ENCODE peak calls at places on chromosomes 16 and 17, in six cellular contexts. One of them, this sample, is unnamed.

GRCh38 chr17:60610481-60610880 is 10.5 kb downstream of the PPM1D start:
- DNase-seq in PC-9: no peak
- DNase-seq in SK-N-SH: no peak
- DNase-seq in pancreas: no peak
- DNase-seq in lung: no peak
- DNase-seq in cardiac muscle cell: peak
- DNase-seq in this sample: no peak

GRCh38 chr17:17784599-17785264 is 52.1 kb downstream of the SREBF1 start:
- DNase-seq in PC-9: no peak
- DNase-seq in SK-N-SH: peak
- DNase-seq in pancreas: no peak
- DNase-seq in lung: no peak
- DNase-seq in cardiac muscle cell: no peak
- DNase-seq in this sample: no peak

GRCh38 chr17:76202516-76202915 is 37.8 kb downstream of the RNF157 start:
- DNase-seq in PC-9: no peak
- DNase-seq in SK-N-SH: no peak
- DNase-seq in pancreas: no peak
- DNase-seq in lung: no peak
- DNase-seq in cardiac muscle cell: no peak
- DNase-seq in this sample: no peak

GRCh38 chr17:78109489-78109761 is 19.1 kb downstream of the TMC6 start:
- DNase-seq in PC-9: no peak
- DNase-seq in SK-N-SH: no peak
- DNase-seq in pancreas: no peak
- DNase-seq in lung: no peak
- DNase-seq in cardiac muscle cell: no peak
- DNase-seq in this sample: no peak

GRCh38 chr16:12132290-12132689 is 155.8 kb downstream of the SNX29 start:
- DNase-seq in PC-9: no peak
- DNase-seq in SK-N-SH: no peak
- DNase-seq in pancreas: no peak
- DNase-seq in lung: no peak
- DNase-seq in cardiac muscle cell: peak
- DNase-seq in this sample: no peak

GRCh38 chr17:61144876-61145564 is 254.6 kb upstream of the TBX2 start:
- DNase-seq in PC-9: no peak
- DNase-seq in SK-N-SH: peak
- DNase-seq in pancreas: no peak
- DNase-seq in lung: no peak
- DNase-seq in cardiac muscle cell: peak
- DNase-seq in this sample: no peak

GRCh38 chr16:30604316-30604947 is 5.8 kb downstream of the ZNF689 start:
- DNase-seq in PC-9: no peak
- DNase-seq in SK-N-SH: no peak
- DNase-seq in pancreas: no peak
- DNase-seq in lung: no peak
- DNase-seq in cardiac muscle cell: no peak
- DNase-seq in this sample: no peak

GRCh38 chr17:68390888-68391545 is 66.3 kb downstream of the WIPI1 start:
- DNase-seq in PC-9: no peak
- DNase-seq in SK-N-SH: no peak
- DNase-seq in pancreas: no peak
- DNase-seq in lung: no peak
- DNase-seq in cardiac muscle cell: no peak
- DNase-seq in this sample: no peak

GRCh38 chr16:89920723-89921122 is 2.1 kb downstream of the MC1R start:
- DNase-seq in PC-9: no peak
- DNase-seq in SK-N-SH: no peak
- DNase-seq in pancreas: no peak
- DNase-seq in lung: no peak
- DNase-seq in cardiac muscle cell: no peak
- DNase-seq in this sample: no peak

GRCh38 chr16:46947900-46948547 is 25.4 kb downstream of the DNAJA2 start:
- DNase-seq in PC-9: peak
- DNase-seq in SK-N-SH: peak
- DNase-seq in pancreas: no peak
- DNase-seq in lung: no peak
- DNase-seq in cardiac muscle cell: peak
- DNase-seq in this sample: peak

GRCh38 chr16:46899443-46900143 is 15.4 kb downstream of the GPT2 start:
- DNase-seq in PC-9: no peak
- DNase-seq in SK-N-SH: no peak
- DNase-seq in pancreas: no peak
- DNase-seq in lung: no peak
- DNase-seq in cardiac muscle cell: peak
- DNase-seq in this sample: no peak

GRCh38 chr17:50844117-50844700 is 8.8 kb downstream of the WFIKKN2 start:
- DNase-seq in PC-9: peak
- DNase-seq in SK-N-SH: peak
- DNase-seq in pancreas: no peak
- DNase-seq in lung: no peak
- DNase-seq in cardiac muscle cell: no peak
- DNase-seq in this sample: no peak

GRCh38 chr16:86379505-86379846 is 130.9 kb upstream of the FOXF1 start:
- DNase-seq in PC-9: no peak
- DNase-seq in SK-N-SH: no peak
- DNase-seq in pancreas: no peak
- DNase-seq in lung: no peak
- DNase-seq in cardiac muscle cell: peak
- DNase-seq in this sample: no peak

GRCh38 chr16:2757344-2757743 is 4.9 kb downstream of the SRRM2 start:
- DNase-seq in PC-9: no peak
- DNase-seq in SK-N-SH: no peak
- DNase-seq in pancreas: no peak
- DNase-seq in lung: no peak
- DNase-seq in cardiac muscle cell: no peak
- DNase-seq in this sample: no peak

GRCh38 chr16:11035096-11035495 is 90.7 kb downstream of the CLEC16A start:
- DNase-seq in PC-9: no peak
- DNase-seq in SK-N-SH: no peak
- DNase-seq in pancreas: no peak
- DNase-seq in lung: no peak
- DNase-seq in cardiac muscle cell: no peak
- DNase-seq in this sample: no peak

GRCh38 chr17:34716291-34716690 is 136.9 kb downstream of the TMEM132E start:
- DNase-seq in PC-9: no peak
- DNase-seq in SK-N-SH: no peak
- DNase-seq in pancreas: no peak
- DNase-seq in lung: no peak
- DNase-seq in cardiac muscle cell: no peak
- DNase-seq in this sample: no peak

GRCh38 chr16:50509521-50510341 is 38.5 kb upstream of the NKD1 start:
- DNase-seq in PC-9: no peak
- DNase-seq in SK-N-SH: peak
- DNase-seq in pancreas: no peak
- DNase-seq in lung: no peak
- DNase-seq in cardiac muscle cell: peak
- DNase-seq in this sample: no peak

GRCh38 chr17:67652433-67652832 is 65.3 kb upstream of the NOL11 start:
- DNase-seq in PC-9: no peak
- DNase-seq in SK-N-SH: no peak
- DNase-seq in pancreas: no peak
- DNase-seq in lung: no peak
- DNase-seq in cardiac muscle cell: no peak
- DNase-seq in this sample: no peak

GRCh38 chr17:44865921-44866320 is 18.2 kb downstream of the HIGD1B start:
- DNase-seq in PC-9: no peak
- DNase-seq in SK-N-SH: no peak
- DNase-seq in pancreas: no peak
- DNase-seq in lung: no peak
- DNase-seq in cardiac muscle cell: no peak
- DNase-seq in this sample: no peak

GRCh38 chr16:58026705-58027340 is 1.3 kb downstream of the MMP15 start:
- DNase-seq in PC-9: no peak
- DNase-seq in SK-N-SH: peak
- DNase-seq in pancreas: no peak
- DNase-seq in lung: no peak
- DNase-seq in cardiac muscle cell: no peak
- DNase-seq in this sample: no peak

GRCh38 chr17:31561469-31562412 is 170.3 kb downstream of the RAB11FIP4 start:
- DNase-seq in PC-9: peak
- DNase-seq in SK-N-SH: no peak
- DNase-seq in pancreas: no peak
- DNase-seq in lung: no peak
- DNase-seq in cardiac muscle cell: no peak
- DNase-seq in this sample: no peak

GRCh38 chr17:54544239-54544638 is 356.4 kb upstream of the TOM1L1 start:
- DNase-seq in PC-9: no peak
- DNase-seq in SK-N-SH: peak
- DNase-seq in pancreas: no peak
- DNase-seq in lung: no peak
- DNase-seq in cardiac muscle cell: no peak
- DNase-seq in this sample: no peak

GRCh38 chr17:67818110-67819002 is 6.9 kb upstream of the BPTF start:
- DNase-seq in PC-9: peak
- DNase-seq in SK-N-SH: no peak
- DNase-seq in pancreas: no peak
- DNase-seq in lung: no peak
- DNase-seq in cardiac muscle cell: no peak
- DNase-seq in this sample: no peak

GRCh38 chr16:21302898-21303528 is 24.9 kb upstream of the CRYM start:
- DNase-seq in PC-9: peak
- DNase-seq in SK-N-SH: no peak
- DNase-seq in pancreas: no peak
- DNase-seq in lung: no peak
- DNase-seq in cardiac muscle cell: peak
- DNase-seq in this sample: no peak

GRCh38 chr16:89574681-89575246 is 794 bp upstream of the CPNE7 start:
- DNase-seq in PC-9: peak
- DNase-seq in SK-N-SH: no peak
- DNase-seq in pancreas: peak
- DNase-seq in lung: no peak
- DNase-seq in cardiac muscle cell: peak
- DNase-seq in this sample: no peak

GRCh38 chr17:42985225-42985624 is 4.9 kb downstream of the RUNDC1 start:
- DNase-seq in PC-9: no peak
- DNase-seq in SK-N-SH: no peak
- DNase-seq in pancreas: no peak
- DNase-seq in lung: no peak
- DNase-seq in cardiac muscle cell: no peak
- DNase-seq in this sample: no peak
- TF ChIP-seq CTCF in PC-9: no peak
- TF ChIP-seq CTCF in SK-N-SH: no peak
- TF ChIP-seq CTCF in pancreas: no peak
- TF ChIP-seq CTCF in lung: no peak
- TF ChIP-seq CTCF in cardiac muscle cell: no peak
- TF ChIP-seq CTCF in this sample: no peak

DNA sequence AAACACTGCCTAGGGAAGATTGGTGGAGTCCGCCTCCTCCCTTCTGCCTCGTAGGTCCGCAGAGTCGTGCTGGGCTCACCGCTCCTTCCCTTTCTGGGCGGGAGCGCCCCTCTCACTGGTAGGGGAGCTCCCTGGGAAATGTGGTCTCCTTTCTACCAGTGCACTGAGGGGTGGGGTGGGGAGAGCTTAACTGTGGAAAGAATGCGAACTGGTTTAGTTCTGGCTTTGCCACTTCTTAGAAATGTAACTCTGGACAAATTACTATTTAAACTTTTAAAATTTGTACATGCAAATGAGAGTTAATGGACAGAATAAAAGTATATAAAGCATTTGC is 105.7 kb downstream of the RPTOR start:
- DNase-seq in PC-9: no peak
- DNase-seq in SK-N-SH: no peak
- DNase-seq in pancreas: no peak
- DNase-seq in lung: no peak
- DNase-seq in cardiac muscle cell: no peak
- DNase-seq in this sample: no peak
- TF ChIP-seq CTCF in PC-9: no peak
- TF ChIP-seq CTCF in SK-N-SH: peak
- TF ChIP-seq CTCF in pancreas: no peak
- TF ChIP-seq CTCF in lung: no peak
- TF ChIP-seq CTCF in cardiac muscle cell: no peak
- TF ChIP-seq CTCF in this sample: no peak

DNA sequence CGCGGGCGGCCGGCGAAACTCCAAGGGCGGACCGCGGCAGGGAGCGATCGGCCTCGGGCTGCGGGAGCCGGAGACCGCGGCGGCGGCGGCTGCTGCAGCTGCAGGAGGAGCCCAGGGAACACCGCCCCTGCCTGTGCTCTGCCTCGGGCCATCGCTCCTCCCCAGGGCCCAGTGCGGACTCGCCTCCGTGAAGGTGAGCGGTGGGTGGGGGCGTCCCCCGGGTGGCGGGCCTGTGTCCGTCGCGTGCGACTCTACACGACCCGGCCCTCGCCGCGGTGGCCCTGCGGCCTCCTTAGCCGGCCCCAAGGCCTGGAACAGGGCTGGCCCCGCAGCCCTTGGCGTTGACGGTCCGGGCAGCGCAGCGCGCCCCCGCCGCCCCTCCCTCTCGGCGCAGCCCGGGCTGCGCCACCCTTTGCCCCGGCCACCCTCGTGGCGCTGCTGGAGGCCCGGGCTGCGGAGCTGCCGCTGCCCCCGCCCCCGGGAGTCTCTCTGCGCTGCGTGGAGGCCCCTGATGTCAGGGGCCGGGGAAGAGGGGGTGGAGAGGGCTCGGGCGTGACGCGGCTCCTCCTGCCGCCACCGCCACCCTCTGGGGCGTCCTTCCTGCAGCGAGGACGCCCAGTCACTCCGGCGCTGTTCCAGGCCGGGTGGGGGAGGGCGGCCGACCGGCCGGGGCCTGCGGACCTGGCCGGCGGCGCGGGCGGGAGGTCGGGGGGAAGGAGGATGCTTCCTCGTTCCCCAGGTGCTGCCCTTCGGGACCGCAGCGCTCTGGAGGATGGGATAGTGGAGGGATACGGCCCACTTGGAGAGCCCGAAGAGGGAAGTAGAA is 485 bp downstream of the DYNLL2 start:
- DNase-seq in PC-9: peak
- DNase-seq in SK-N-SH: peak
- DNase-seq in pancreas: peak
- DNase-seq in lung: peak
- DNase-seq in cardiac muscle cell: peak
- DNase-seq in this sample: no peak
- TF ChIP-seq CTCF in PC-9: no peak
- TF ChIP-seq CTCF in SK-N-SH: no peak
- TF ChIP-seq CTCF in pancreas: no peak
- TF ChIP-seq CTCF in lung: no peak
- TF ChIP-seq CTCF in cardiac muscle cell: no peak
- TF ChIP-seq CTCF in this sample: no peak

DNA sequence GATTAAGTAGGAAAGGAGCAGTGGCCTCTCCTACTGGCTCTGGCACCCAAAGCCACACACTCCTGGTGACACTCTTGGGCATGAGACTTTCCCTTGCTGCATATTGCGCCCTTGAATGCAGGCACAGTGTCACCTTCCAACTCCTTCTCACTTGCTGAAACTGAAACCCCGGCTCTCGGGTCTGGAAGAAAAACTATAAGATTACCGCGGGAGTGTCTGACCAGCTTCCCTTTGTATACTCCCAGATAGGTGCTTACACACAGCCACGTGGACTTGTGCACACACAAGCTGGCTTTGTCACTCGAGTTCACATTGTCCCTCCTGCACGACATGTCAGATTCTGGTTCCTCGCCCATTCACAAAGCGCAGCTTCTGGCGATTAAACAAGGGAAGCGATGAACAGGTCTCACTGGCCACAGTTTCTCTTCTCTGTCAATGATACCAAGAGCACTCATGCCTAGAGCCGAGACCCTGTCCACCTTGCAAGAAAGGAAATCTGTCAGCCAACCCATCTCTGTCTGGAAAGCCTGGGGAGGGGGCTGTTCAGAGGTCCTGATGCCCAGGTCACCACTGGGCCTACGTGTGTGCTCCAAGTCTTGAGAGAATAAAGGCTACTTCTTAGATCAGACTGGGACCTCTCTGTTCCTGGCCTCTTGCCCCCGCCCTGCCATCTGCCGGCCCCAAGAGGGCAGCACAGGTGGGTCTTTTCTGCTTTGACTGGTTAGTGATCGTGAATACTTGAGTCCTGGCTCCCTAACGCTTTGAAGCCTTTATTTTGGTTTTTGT is 104.5 kb downstream of the MRM1 start:
- DNase-seq in PC-9: no peak
- DNase-seq in SK-N-SH: peak
- DNase-seq in pancreas: no peak
- DNase-seq in lung: peak
- DNase-seq in cardiac muscle cell: peak
- DNase-seq in this sample: no peak
- TF ChIP-seq CTCF in PC-9: peak
- TF ChIP-seq CTCF in SK-N-SH: peak
- TF ChIP-seq CTCF in pancreas: no peak
- TF ChIP-seq CTCF in lung: peak
- TF ChIP-seq CTCF in cardiac muscle cell: peak
- TF ChIP-seq CTCF in this sample: peak